ENCODE peak calls at places on chromosome 20, in six cellular contexts. B, Q, C, G, L and N are unnamed samples.

GRCh38 chr20:4038047-4038459 is 22.7 kb upstream of the RNF24 start:
- DNase-seq in Q (peak; percentile 67), B (peak; percentile 67), G (peak; percentile 82), L (no peak), C (no peak), N (peak; percentile 48)

GRCh38 chr20:45387274-45387673 is 9.1 kb upstream of the TP53TG5 start:
- DNase-seq in Q (no peak), B (no peak), L (no peak), G (no peak), C (no peak), N (no peak)

GRCh38 chr20:10581823-10582222 is 92.0 kb downstream of the JAG1 start:
- DNase-seq in G (peak; percentile 52), C (no peak), Q (no peak), B (peak; percentile 56), L (no peak), N (no peak)

GRCh38 chr20:25295386-25296093 is 47.7 kb downstream of the PYGB start:
- DNase-seq in L (no peak), C (no peak), Q (peak; percentile 50), B (no peak), G (no peak), N (no peak)

GRCh38 chr20:56032251-56032650 is 26.9 kb upstream of the CBLN4 start:
- DNase-seq in L (no peak), B (no peak), G (no peak), C (peak; percentile 3), Q (no peak), N (no peak)

GRCh38 chr20:5918856-5919633 is 31.3 kb downstream of the TRMT6 start:
- DNase-seq in G (peak; percentile 43), C (no peak), Q (no peak), L (no peak), B (peak; percentile 44), N (no peak)

GRCh38 chr20:1632228-1632577 is 12.4 kb upstream of the SIRPB1 start:
- DNase-seq in C (no peak), L (no peak), G (no peak), B (no peak), Q (no peak), N (no peak)

GRCh38 chr20:58512808-58513552 is 2.2 kb downstream of the APCDD1L start:
- DNase-seq in L (no peak), Q (peak; percentile 52), C (no peak), B (no peak), G (no peak), N (no peak)

GRCh38 chr20:52154575-52154974 is 37.0 kb downstream of the ZFP64 start:
- DNase-seq in L (no peak), G (no peak), B (no peak), C (no peak), Q (no peak), N (no peak)

GRCh38 chr20:1798982-1799381 is 96.2 kb upstream of the SIRPA start:
- DNase-seq in C (no peak), Q (no peak), G (no peak), B (no peak), L (no peak), N (no peak)

GRCh38 chr20:41349943-41350342 is 9.3 kb downstream of the LPIN3 start:
- DNase-seq in L (no peak), B (no peak), G (no peak), Q (no peak), C (no peak), N (no peak)

GRCh38 chr20:8362457-8362856 is 230.4 kb downstream of the PLCB1 start:
- DNase-seq in B (no peak), G (no peak), L (no peak), Q (no peak), C (no peak), N (no peak)

GRCh38 chr20:8363970-8364733 is 232.1 kb downstream of the PLCB1 start:
- DNase-seq in Q (no peak), B (no peak), L (no peak), C (no peak), G (no peak), N (no peak)

GRCh38 chr20:8361779-8362178 is 229.7 kb downstream of the PLCB1 start:
- DNase-seq in Q (no peak), C (no peak), G (no peak), L (no peak), B (no peak), N (no peak)

GRCh38 chr20:8360035-8360434 is 228.0 kb downstream of the PLCB1 start:
- DNase-seq in C (no peak), L (no peak), Q (no peak), G (no peak), B (no peak), N (no peak)

GRCh38 chr20:8361008-8361652 is 229.1 kb downstream of the PLCB1 start:
- DNase-seq in G (peak; percentile 12), C (no peak), Q (no peak), B (peak; percentile 58), L (no peak), N (no peak)
- H2BK5ac ChIP-seq in G (no peak overlapping the region), C (no peak overlapping the region), Q (no peak overlapping the region), B (no peak overlapping the region), L (no peak overlapping the region), N (no peak overlapping the region)

GRCh38 chr20:44034965-44035635 is 120.4 kb downstream of the TOX2 start:
- DNase-seq in Q (no peak), C (no peak), G (no peak), L (no peak), B (no peak), N (no peak)
- H3K23ac ChIP-seq in Q (no peak overlapping the region), C (no peak overlapping the region), G (no peak overlapping the region), L (no peak overlapping the region), B (no peak overlapping the region), N (no peak overlapping the region)

GRCh38 chr20:49592120-49592519 is 24.2 kb upstream of the PTGIS start:
- DNase-seq in B (no peak), L (no peak), Q (no peak), C (no peak), G (no peak), N (no peak)
- H2AFZ ChIP-seq in B (no peak overlapping the region), L (no peak overlapping the region), Q (no peak overlapping the region), C (no peak overlapping the region), G (no peak overlapping the region), N (no peak overlapping the region)

DNA sequence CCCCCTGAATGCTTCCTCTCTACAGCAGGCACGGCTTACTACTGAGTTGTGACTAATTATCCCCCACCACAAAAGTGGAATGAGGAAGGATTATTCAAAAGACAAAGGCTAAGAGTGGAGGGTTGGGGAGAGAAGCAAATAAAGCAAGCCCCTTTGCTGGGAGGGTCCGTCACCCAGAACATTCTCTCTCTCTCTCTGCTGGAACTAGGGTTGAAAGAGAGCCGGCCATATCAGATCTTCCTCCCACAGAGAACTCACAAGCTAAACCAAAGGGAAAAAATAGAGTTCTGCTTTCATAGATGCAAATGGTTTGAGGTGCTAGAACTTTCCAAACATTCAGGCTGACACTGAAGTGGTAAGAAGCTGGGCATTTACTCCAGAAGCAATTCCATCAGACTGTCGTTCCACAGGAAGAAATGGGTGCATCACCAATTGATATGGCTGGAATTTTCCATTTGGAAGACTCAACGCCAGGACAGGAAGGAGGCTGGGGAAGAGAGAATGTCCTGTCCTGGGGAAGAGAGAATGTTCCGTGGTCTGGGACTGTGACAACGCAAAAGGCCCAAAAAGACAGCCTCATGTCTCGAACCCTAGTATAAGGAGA is 7.9 kb downstream of the ZMYND8 start:
- DNase-seq in L (no peak), G (peak; percentile 65), Q (no peak), B (no peak), C (no peak), N (no peak)
- H2BK5ac ChIP-seq in L (peak overlapping the region; percentile 89), G (no peak overlapping the region), Q (peak overlapping the region; percentile 75), B (peak overlapping the region; percentile 97), C (no peak overlapping the region), N (peak overlapping the region; percentile 29)

GRCh38 chr20:36050436-36051317 is 82.3 kb downstream of the CNBD2 start:
- DNase-seq in G (peak; percentile 85), B (peak; percentile 82), L (peak; percentile 51), Q (peak; percentile 88), C (peak; percentile 69), N (peak; percentile 94)
- H3K23ac ChIP-seq in G (peak overlapping the region; percentile 90), B (peak overlapping the region; percentile 98), L (no peak overlapping the region), Q (no peak overlapping the region), C (peak overlapping the region; percentile 92), N (no peak overlapping the region)

DNA sequence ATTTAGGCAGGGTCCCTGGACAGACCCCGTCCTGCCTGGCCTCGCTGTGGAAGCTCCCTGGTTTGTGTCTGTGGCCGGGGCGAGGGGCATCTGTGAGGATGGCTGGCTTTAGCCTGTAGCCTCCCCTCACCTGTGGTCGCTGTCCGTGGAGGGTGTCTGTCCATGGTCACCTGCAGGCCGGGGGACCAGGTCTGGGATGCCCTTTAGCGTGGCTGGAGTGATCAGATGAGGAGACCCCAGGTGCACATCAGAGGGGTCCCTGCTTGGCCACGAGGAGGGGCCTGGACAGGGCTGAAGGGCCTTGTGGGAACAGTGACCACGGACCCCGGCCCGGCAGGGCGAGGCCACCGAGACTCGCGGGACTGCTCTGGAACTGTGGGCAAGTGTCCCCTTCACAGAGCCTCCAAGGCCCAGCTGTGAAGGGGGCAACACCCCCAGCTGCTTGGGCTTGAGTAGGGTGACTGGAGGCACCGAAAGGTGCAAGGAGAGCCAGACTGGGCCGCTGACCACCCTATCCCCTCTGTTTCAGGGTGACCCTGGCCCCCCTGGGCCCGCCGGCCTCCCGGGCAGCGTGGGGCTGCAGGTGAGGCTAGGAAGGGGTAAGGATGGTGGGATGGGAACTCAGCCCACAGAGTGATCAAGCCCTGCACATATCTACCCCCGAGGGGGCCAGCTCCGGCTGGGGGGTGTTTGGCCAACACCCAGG is 8.6 kb downstream of the COL9A3 start:
- DNase-seq in L (no peak), B (no peak), Q (no peak), C (no peak), G (no peak), N (no peak)
- H2AFZ ChIP-seq in L (no peak overlapping the region), B (no peak overlapping the region), Q (no peak overlapping the region), C (peak overlapping the region; percentile 49), G (no peak overlapping the region), N (no peak overlapping the region)

GRCh38 chr20:49915380-49916145 is at the start of gene SPATA2:
- DNase-seq in Q (peak; percentile 95), C (peak; percentile 95), B (peak; percentile 94), L (peak; percentile 96), G (peak; percentile 98), N (peak; percentile 80)
- H2BK5ac ChIP-seq in Q (peak within 1 kb of the TSS; percentile 100), C (peak within 1 kb of the TSS; percentile 100), B (peak within 1 kb of the TSS; percentile 100), L (peak within 1 kb of the TSS; percentile 99), G (peak within 1 kb of the TSS; percentile 99), N (peak within 1 kb of the TSS; percentile 100)